ENCODE peak calls at places on chromosome 22, in nine cellular contexts. J is foreskin fibroblast, F is AG10803, S is osteoblast, P is activated B cell treated with CpG ODN at 0.5 μM for 24 hours, T is right lobe of liver, K is omental fat pad, R is fibroblast of mammary gland, H is B cell. W is an unnamed sample.
A peak's percentile ranks its signal among the peaks of the same experiment; 100 is the strongest.

GRCh38 chr22:49216579-49216978 is 611.1 kb downstream of the BRD1 start:
- DNase-seq in J (no peak), F (no peak), S (no peak), P (no peak), T (peak; percentile 24), K (no peak), R (no peak), H (no peak), W (no peak)

GRCh38 chr22:49966716-49967332 is 6.3 kb downstream of the PIM3 start:
- DNase-seq in J (peak; percentile 80), F (peak; percentile 59), S (peak; percentile 84), P (peak; percentile 19), T (peak; percentile 84), K (peak; percentile 63), R (no peak), H (no peak), W (no peak)

GRCh38 chr22:28231423-28231822 is 312.4 kb upstream of the PITPNB start:
- DNase-seq in J (peak; percentile 51), F (peak; percentile 77), S (no peak), P (no peak), T (no peak), K (no peak), R (peak; percentile 39), H (no peak), W (no peak)

GRCh38 chr22:50490531-50491308 is 4.1 kb downstream of the MIOX start:
- DNase-seq in J (no peak), F (no peak), S (peak; percentile 62), P (no peak), T (no peak), K (no peak), R (no peak), H (peak; percentile 57), W (no peak)

GRCh38 chr22:30940655-30941362 is 27.8 kb downstream of the MORC2 start:
- DNase-seq in J (no peak), F (no peak), S (no peak), P (no peak), T (no peak), K (no peak), R (no peak), H (no peak), W (peak; percentile 71)

GRCh38 chr22:44120314-44120704 is 60.4 kb upstream of the PARVG start:
- DNase-seq in J (no peak), F (no peak), S (no peak), P (no peak), T (no peak), K (no peak), R (no peak), H (no peak), W (no peak)

GRCh38 chr22:49967333-49968241 is 7.0 kb downstream of the PIM3 start:
- DNase-seq in J (peak; percentile 65), F (peak; percentile 10), S (peak; percentile 92), P (peak; percentile 49), T (peak; percentile 98), K (peak; percentile 36), R (no peak), H (peak; percentile 78), W (peak; percentile 45)

GRCh38 chr22:48757581-48757980 is 1070.1 kb downstream of the BRD1 start:
- DNase-seq in J (no peak), F (no peak), S (peak; percentile 60), P (no peak), T (peak; percentile 21), K (peak; percentile 6), R (no peak), H (no peak), W (no peak)

GRCh38 chr22:34851918-34852662 is 213.9 kb upstream of the ISX start:
- DNase-seq in J (no peak), F (no peak), S (no peak), P (no peak), T (no peak), K (no peak), R (no peak), H (no peak), W (no peak)

GRCh38 chr22:44523981-44524759 is 26.1 kb upstream of the RTL6 start:
- DNase-seq in J (peak; percentile 84), F (peak; percentile 97), S (peak; percentile 91), P (no peak), T (no peak), K (no peak), R (peak; percentile 93), H (no peak), W (no peak)

GRCh38 chr22:24525416-24526037 is 29.4 kb downstream of the GUCD1 start:
- DNase-seq in J (peak; percentile 88), F (peak; percentile 66), S (peak; percentile 92), P (peak; percentile 66), T (peak; percentile 81), K (peak; percentile 89), R (peak; percentile 82), H (peak; percentile 73), W (peak; percentile 95)

GRCh38 chr22:48185656-48186055 is 1423.2 kb downstream of the TBC1D22A start:
- DNase-seq in J (no peak), F (no peak), S (no peak), P (no peak), T (no peak), K (no peak), R (no peak), H (no peak), W (peak; percentile 10)

GRCh38 chr22:24834845-24835570 is 29.0 kb downstream of the SGSM1 start:
- DNase-seq in J (peak; percentile 8), F (no peak), S (no peak), P (no peak), T (no peak), K (no peak), R (peak; percentile 16), H (no peak), W (no peak)

GRCh38 chr22:44032126-44032730 is 8.1 kb downstream of the PARVB start:
- DNase-seq in J (peak; percentile 47), F (no peak), S (peak; percentile 92), P (no peak), T (no peak), K (no peak), R (peak; percentile 65), H (no peak), W (no peak)

GRCh38 chr22:25742918-25743708 is 1.1 kb downstream of the MYO18B start:
- DNase-seq in J (no peak), F (no peak), S (peak; percentile 43), P (no peak), T (no peak), K (no peak), R (no peak), H (no peak), W (no peak)

GRCh38 chr22:43993072-43993760 is 30.9 kb upstream of the PARVB start:
- DNase-seq in J (peak; percentile 80), F (peak; percentile 58), S (peak; percentile 97), P (peak; percentile 53), T (no peak), K (peak; percentile 48), R (peak; percentile 64), H (peak; percentile 79), W (peak; percentile 72)

GRCh38 chr22:23403720-23404688 is 176.1 kb downstream of the IGLL1 start:
- DNase-seq in J (no peak), F (no peak), S (peak; percentile 81), P (no peak), T (no peak), K (no peak), R (no peak), H (no peak), W (no peak)

GRCh38 chr22:23401910-23402274 is 178.2 kb downstream of the IGLL1 start:
- DNase-seq in J (no peak), F (no peak), S (peak; percentile 50), P (no peak), T (peak; percentile 56), K (no peak), R (no peak), H (no peak), W (no peak)

GRCh38 chr22:23401111-23401909 is 178.8 kb downstream of the IGLL1 start:
- DNase-seq in J (peak; percentile 81), F (peak; percentile 70), S (peak; percentile 97), P (no peak), T (peak; percentile 41), K (no peak), R (peak; percentile 31), H (no peak), W (no peak)

GRCh38 chr22:23403152-23403719 is 176.9 kb downstream of the IGLL1 start:
- DNase-seq in J (no peak), F (no peak), S (peak; percentile 48), P (no peak), T (peak; percentile 35), K (no peak), R (no peak), H (no peak), W (no peak)

GRCh38 chr22:23402275-23403151 is 177.6 kb downstream of the IGLL1 start:
- DNase-seq in J (peak; percentile 69), F (peak; percentile 10), S (peak; percentile 89), P (peak; percentile 55), T (peak; percentile 59), K (no peak), R (peak; percentile 40), H (peak; percentile 89), W (peak; percentile 77)
- TF ChIP-seq CTCF in J (peak; percentile 46), F (peak; percentile 19), S (no peak), P (no peak), T (peak; percentile 20), K (no peak), R (no peak), H (peak; percentile 71), W (peak; percentile 53)

GRCh38 chr22:32123657-32124056 is 35.4 kb downstream of the C22orf42 start:
- DNase-seq in J (no peak), F (no peak), S (no peak), P (no peak), T (no peak), K (no peak), R (no peak), H (no peak), W (no peak)
- TF ChIP-seq CTCF in J (no peak), F (no peak), S (no peak), P (no peak), T (no peak), K (no peak), R (no peak), H (no peak), W (no peak)

GRCh38 chr22:38965614-38966378 is 8.4 kb downstream of the APOBEC3A start:
- DNase-seq in J (no peak), F (no peak), S (no peak), P (no peak), T (peak; percentile 46), K (no peak), R (no peak), H (no peak), W (no peak)
- TF ChIP-seq CTCF in J (no peak), F (no peak), S (no peak), P (no peak), T (no peak), K (no peak), R (no peak), H (no peak), W (no peak)

DNA sequence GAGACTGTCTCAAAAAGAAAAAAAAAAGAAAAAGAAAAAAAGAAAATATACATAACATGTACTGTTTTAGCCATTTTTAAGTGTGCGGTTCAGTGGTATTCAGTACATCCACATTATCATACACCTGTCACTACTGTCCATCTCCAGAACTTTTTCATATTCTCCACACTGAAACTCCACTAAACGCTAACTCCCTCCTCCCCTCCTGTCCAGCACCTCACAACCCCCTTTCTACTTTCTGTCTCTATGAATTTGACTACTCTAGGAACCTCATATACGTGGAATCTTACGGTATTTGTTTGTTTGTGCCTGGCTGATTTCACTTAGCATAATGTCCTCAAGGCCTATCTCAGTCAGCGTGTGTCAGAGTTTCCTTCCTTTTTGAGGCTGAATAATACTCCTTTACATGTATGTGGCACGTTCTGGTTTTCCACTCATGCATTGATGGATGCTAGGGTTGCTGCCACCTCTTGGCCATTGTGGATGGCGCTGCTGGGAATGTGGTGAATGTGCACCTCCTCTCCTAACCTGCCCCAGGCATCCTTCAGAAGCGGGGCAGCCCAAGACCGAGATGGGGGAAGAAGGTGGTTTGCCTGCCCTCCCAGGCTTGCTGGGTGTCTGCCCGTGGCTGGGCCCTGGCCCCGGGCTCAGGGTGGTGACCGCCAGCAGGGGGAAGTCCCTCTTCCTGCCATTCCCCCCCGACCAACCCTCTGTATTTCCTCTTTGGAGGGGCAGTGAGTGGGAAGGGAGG is 60.5 kb downstream of the BCR start:
- DNase-seq in J (peak; percentile 35), F (no peak), S (no peak), P (no peak), T (no peak), K (no peak), R (no peak), H (no peak), W (peak; percentile 56)
- TF ChIP-seq CTCF in J (peak; percentile 31), F (peak; percentile 19), S (peak; percentile 34), P (no peak), T (peak; percentile 9), K (no peak), R (peak; percentile 23), H (no peak), W (no peak)